ENCODE peak calls at places on chromosomes 6 and 20, in four cellular contexts. One of them, this sample, is unnamed.

GRCh38 chr6:111406200-111406711 is 76.8 kb downstream of the REV3L start:
- DNase-seq in psoas muscle: no peak
- DNase-seq in mucosa of descending colon: no peak
- DNase-seq in heart right ventricle: no peak
- DNase-seq in this sample: no peak

GRCh38 chr6:2855061-2855519 is 13.4 kb upstream of the SERPINB1 start:
- DNase-seq in mucosa of descending colon: no peak
- DNase-seq in heart right ventricle: no peak
- DNase-seq in psoas muscle: no peak
- DNase-seq in this sample: no peak

GRCh38 chr20:53926428-53927028 is 143.9 kb downstream of the BCAS1 start:
- DNase-seq in psoas muscle: no peak
- DNase-seq in mucosa of descending colon: peak
- DNase-seq in heart right ventricle: no peak
- DNase-seq in this sample: no peak

GRCh38 chr6:105488521-105489212 is 85.8 kb upstream of the PREP start:
- DNase-seq in heart right ventricle: no peak
- DNase-seq in psoas muscle: no peak
- DNase-seq in mucosa of descending colon: peak
- DNase-seq in this sample: no peak

GRCh38 chr6:134014588-134015137 is 37.8 kb downstream of the SLC2A12 start:
- DNase-seq in mucosa of descending colon: no peak
- DNase-seq in psoas muscle: no peak
- DNase-seq in heart right ventricle: no peak
- DNase-seq in this sample: no peak

GRCh38 chr6:96878101-96878500 is 19.6 kb downstream of the NDUFAF4 start:
- DNase-seq in mucosa of descending colon: no peak
- DNase-seq in psoas muscle: no peak
- DNase-seq in heart right ventricle: no peak
- DNase-seq in this sample: no peak

GRCh38 chr20:42435230-42435629 is 754.5 kb downstream of the PTPRT start:
- DNase-seq in psoas muscle: no peak
- DNase-seq in mucosa of descending colon: no peak
- DNase-seq in heart right ventricle: no peak
- DNase-seq in this sample: no peak

GRCh38 chr6:146785001-146785585 is 186.3 kb downstream of the ADGB start:
- DNase-seq in heart right ventricle: no peak
- DNase-seq in mucosa of descending colon: peak
- DNase-seq in psoas muscle: no peak
- DNase-seq in this sample: peak

GRCh38 chr20:33401042-33401921 is at the start of gene CDK5RAP1:
- DNase-seq in mucosa of descending colon: peak
- DNase-seq in heart right ventricle: peak
- DNase-seq in psoas muscle: peak
- DNase-seq in this sample: peak

GRCh38 chr20:23995905-23996666 is 7.5 kb upstream of the GGTLC1 start:
- DNase-seq in heart right ventricle: peak
- DNase-seq in psoas muscle: no peak
- DNase-seq in mucosa of descending colon: peak
- DNase-seq in this sample: peak

GRCh38 chr20:53934421-53935352 is 135.7 kb downstream of the BCAS1 start:
- DNase-seq in psoas muscle: no peak
- DNase-seq in heart right ventricle: no peak
- DNase-seq in mucosa of descending colon: no peak
- DNase-seq in this sample: no peak

GRCh38 chr6:169843110-169843509 is 91.7 kb downstream of the ERMARD start:
- DNase-seq in heart right ventricle: no peak
- DNase-seq in mucosa of descending colon: no peak
- DNase-seq in psoas muscle: no peak
- DNase-seq in this sample: no peak

GRCh38 chr20:3173582-3174441 is 463 bp upstream of the LZTS3 start:
- DNase-seq in psoas muscle: peak
- DNase-seq in heart right ventricle: peak
- DNase-seq in mucosa of descending colon: peak
- DNase-seq in this sample: no peak
- TF ChIP-seq CTCF in psoas muscle: peak
- TF ChIP-seq CTCF in heart right ventricle: no peak
- TF ChIP-seq CTCF in mucosa of descending colon: no peak
- TF ChIP-seq CTCF in this sample: no peak

DNA sequence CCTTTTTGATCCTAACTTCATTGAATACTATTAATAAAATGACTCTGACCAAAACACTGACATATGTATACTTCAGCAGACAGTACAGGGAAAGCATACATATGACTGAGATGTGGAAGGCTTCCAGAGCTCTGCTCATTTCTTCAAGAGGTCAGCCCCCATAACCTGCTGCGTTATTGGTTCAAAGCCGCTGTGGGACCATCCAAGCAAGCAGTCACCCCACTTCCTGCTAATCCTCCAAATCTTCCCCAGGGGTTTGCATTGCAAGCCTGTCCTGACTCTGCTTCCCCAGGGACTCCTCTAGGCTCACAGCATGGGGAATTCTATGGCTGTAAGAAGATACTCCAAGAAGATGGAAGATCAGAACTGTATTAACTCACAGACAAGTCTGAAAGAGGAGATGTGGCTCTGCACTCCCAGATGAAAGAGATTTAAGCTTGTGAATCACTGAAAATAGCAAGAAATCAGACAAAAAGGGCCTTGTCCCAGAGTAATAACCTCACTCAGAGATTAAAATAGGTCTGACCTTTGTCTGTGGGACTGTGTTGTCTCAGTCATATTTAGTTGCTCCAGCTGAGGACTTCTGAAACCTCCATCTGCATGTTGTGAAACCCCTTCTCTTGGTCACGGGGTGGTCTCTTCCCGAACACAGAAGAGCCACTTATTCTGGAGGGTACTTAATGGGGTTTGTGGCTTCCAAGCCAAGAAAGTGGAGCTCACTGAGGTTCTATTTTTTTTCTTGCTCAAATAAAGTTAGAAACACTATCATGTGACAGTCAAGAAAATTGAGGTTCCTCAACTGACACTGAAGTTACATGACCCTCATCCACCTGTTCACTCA is 101.5 kb upstream of the MARCKS start:
- DNase-seq in psoas muscle: no peak
- DNase-seq in mucosa of descending colon: no peak
- DNase-seq in heart right ventricle: no peak
- DNase-seq in this sample: no peak
- H3K4me3 ChIP-seq in psoas muscle: no peak
- H3K4me3 ChIP-seq in mucosa of descending colon: no peak
- H3K4me3 ChIP-seq in heart right ventricle: no peak
- H3K4me3 ChIP-seq in this sample: no peak

GRCh38 chr20:10412591-10413408 is 21.2 kb downstream of the MKKS start:
- DNase-seq in heart right ventricle: no peak
- DNase-seq in psoas muscle: no peak
- DNase-seq in mucosa of descending colon: no peak
- DNase-seq in this sample: no peak
- TF ChIP-seq CTCF in heart right ventricle: no peak
- TF ChIP-seq CTCF in psoas muscle: no peak
- TF ChIP-seq CTCF in mucosa of descending colon: no peak
- TF ChIP-seq CTCF in this sample: peak

DNA sequence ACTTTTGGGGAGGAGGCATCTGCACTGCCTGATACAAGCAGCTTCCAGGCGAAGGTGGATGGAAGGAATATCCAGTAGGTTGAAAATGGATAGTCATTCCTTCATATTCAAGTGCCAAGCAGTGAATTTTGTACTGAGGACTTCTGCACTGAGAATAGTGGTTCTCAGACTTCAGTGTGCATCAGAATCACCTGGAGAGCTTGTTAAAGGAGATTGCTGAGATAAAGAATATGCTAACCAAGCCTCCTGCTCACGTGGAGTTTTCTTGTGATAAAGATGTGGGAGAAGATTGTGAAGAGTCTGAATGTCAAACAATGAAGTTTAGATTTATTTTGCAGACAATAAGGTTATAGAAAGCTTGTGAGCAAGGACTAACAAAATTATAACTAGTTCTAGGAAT is 97.8 kb downstream of the HFE start:
- DNase-seq in psoas muscle: no peak
- DNase-seq in mucosa of descending colon: no peak
- DNase-seq in heart right ventricle: no peak
- DNase-seq in this sample: no peak
- H3K4me3 ChIP-seq in psoas muscle: no peak
- H3K4me3 ChIP-seq in mucosa of descending colon: no peak
- H3K4me3 ChIP-seq in heart right ventricle: no peak
- H3K4me3 ChIP-seq in this sample: no peak